ENCODE peak calls at places on chromosomes 5 and 9, in five cellular contexts. One of them, this sample, is unnamed.

GRCh38 chr5:76688836-76689235 is 27.1 kb upstream of the F2R start:
- DNase-seq in HCT116: no peak
- DNase-seq in HepG2: no peak
- DNase-seq in endothelial cell of umbilical vein: peak; percentile 53
- DNase-seq in uterus: no peak
- DNase-seq in this sample: no peak

GRCh38 chr9:79221084-79221483 is 350.7 kb upstream of the TLE4 start:
- DNase-seq in HepG2: no peak
- DNase-seq in HCT116: no peak
- DNase-seq in endothelial cell of umbilical vein: peak; percentile 8
- DNase-seq in uterus: no peak
- DNase-seq in this sample: peak; percentile 76

GRCh38 chr9:6566409-6567139 is 79.0 kb downstream of the GLDC start:
- DNase-seq in HepG2: no peak
- DNase-seq in uterus: no peak
- DNase-seq in HCT116: peak; percentile 95
- DNase-seq in endothelial cell of umbilical vein: peak; percentile 98
- DNase-seq in this sample: peak; percentile 74

GRCh38 chr5:55816342-55816741 is 34.8 kb upstream of the IL31RA start:
- DNase-seq in HepG2: no peak
- DNase-seq in endothelial cell of umbilical vein: no peak
- DNase-seq in HCT116: no peak
- DNase-seq in uterus: no peak
- DNase-seq in this sample: peak; percentile 25

GRCh38 chr5:88438006-88438405 is 169.4 kb upstream of the TMEM161B start:
- DNase-seq in HepG2: no peak
- DNase-seq in uterus: no peak
- DNase-seq in endothelial cell of umbilical vein: no peak
- DNase-seq in HCT116: peak; percentile 8
- DNase-seq in this sample: peak; percentile 15

GRCh38 chr5:151924564-151925395 is at the start of gene GLRA1:
- DNase-seq in HCT116: no peak
- DNase-seq in uterus: peak; percentile 15
- DNase-seq in endothelial cell of umbilical vein: peak; percentile 28
- DNase-seq in HepG2: peak; percentile 24
- DNase-seq in this sample: peak; percentile 27

GRCh38 chr5:83927140-83927733 is 206.6 kb upstream of the HAPLN1 start:
- DNase-seq in endothelial cell of umbilical vein: peak; percentile 75
- DNase-seq in HCT116: peak; percentile 57
- DNase-seq in HepG2: peak; percentile 41
- DNase-seq in uterus: peak; percentile 28
- DNase-seq in this sample: peak; percentile 18

GRCh38 chr9:33162721-33163311 is 4.3 kb downstream of the B4GALT1 start:
- DNase-seq in HepG2: peak; percentile 76
- DNase-seq in HCT116: no peak
- DNase-seq in uterus: peak; percentile 74
- DNase-seq in endothelial cell of umbilical vein: no peak
- DNase-seq in this sample: no peak

GRCh38 chr5:53130206-53130605 is 20.6 kb upstream of the MOCS2 start:
- DNase-seq in HCT116: no peak
- DNase-seq in uterus: no peak
- DNase-seq in endothelial cell of umbilical vein: no peak
- DNase-seq in HepG2: no peak
- DNase-seq in this sample: no peak

GRCh38 chr5:136642976-136643375 is 277.6 kb upstream of the TRPC7 start:
- DNase-seq in uterus: no peak
- DNase-seq in HCT116: no peak
- DNase-seq in HepG2: no peak
- DNase-seq in endothelial cell of umbilical vein: no peak
- DNase-seq in this sample: no peak

DNA sequence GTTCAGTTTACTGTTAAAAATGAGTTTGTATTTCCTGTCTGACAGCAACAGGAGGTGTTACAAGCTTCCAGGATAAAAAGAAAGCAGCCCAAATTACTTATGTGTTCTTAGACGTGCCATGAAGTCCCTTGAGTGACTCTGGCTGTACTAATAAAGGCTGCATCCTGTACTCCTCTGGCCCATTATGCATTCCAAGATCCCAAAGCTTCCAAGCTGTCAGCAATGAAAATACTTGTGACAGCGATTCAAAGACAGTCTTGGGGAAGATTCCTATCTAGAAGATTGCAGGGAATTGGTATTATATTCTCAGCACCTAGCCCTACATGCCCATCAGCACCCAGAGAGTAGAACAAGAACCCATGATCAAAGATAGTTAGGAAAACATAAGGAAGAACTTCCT is 281.6 kb upstream of the TRPC7 start:
- DNase-seq in uterus: no peak
- DNase-seq in HepG2: no peak
- DNase-seq in endothelial cell of umbilical vein: no peak
- DNase-seq in HCT116: no peak
- DNase-seq in this sample: no peak
- TF ChIP-seq POLR2A in uterus: no peak
- TF ChIP-seq POLR2A in HepG2: no peak
- TF ChIP-seq POLR2A in endothelial cell of umbilical vein: no peak
- TF ChIP-seq POLR2A in HCT116: no peak
- TF ChIP-seq POLR2A in this sample: no peak

GRCh38 chr5:149432861-149433462 is 53.9 kb upstream of the IL17B start:
- DNase-seq in endothelial cell of umbilical vein: no peak
- DNase-seq in HepG2: no peak
- DNase-seq in uterus: peak; percentile 70
- DNase-seq in HCT116: no peak
- DNase-seq in this sample: no peak

GRCh38 chr5:149432377-149432776 is 53.3 kb upstream of the IL17B start:
- DNase-seq in uterus: peak; percentile 68
- DNase-seq in HCT116: no peak
- DNase-seq in endothelial cell of umbilical vein: no peak
- DNase-seq in HepG2: no peak
- DNase-seq in this sample: no peak

GRCh38 chr5:149434162-149435014 is 55.3 kb upstream of the IL17B start:
- DNase-seq in HepG2: no peak
- DNase-seq in HCT116: no peak
- DNase-seq in endothelial cell of umbilical vein: peak; percentile 64
- DNase-seq in uterus: peak; percentile 74
- DNase-seq in this sample: peak; percentile 66

GRCh38 chr5:149435015-149435376 is 55.9 kb upstream of the IL17B start:
- DNase-seq in endothelial cell of umbilical vein: no peak
- DNase-seq in HepG2: no peak
- DNase-seq in HCT116: no peak
- DNase-seq in uterus: no peak
- DNase-seq in this sample: no peak

GRCh38 chr5:149433524-149434131 is 54.5 kb upstream of the IL17B start:
- DNase-seq in endothelial cell of umbilical vein: no peak
- DNase-seq in HCT116: no peak
- DNase-seq in uterus: peak; percentile 65
- DNase-seq in HepG2: no peak
- DNase-seq in this sample: no peak
- TF ChIP-seq POLR2A in endothelial cell of umbilical vein: no peak
- TF ChIP-seq POLR2A in HCT116: no peak
- TF ChIP-seq POLR2A in uterus: no peak
- TF ChIP-seq POLR2A in HepG2: no peak
- TF ChIP-seq POLR2A in this sample: no peak

DNA sequence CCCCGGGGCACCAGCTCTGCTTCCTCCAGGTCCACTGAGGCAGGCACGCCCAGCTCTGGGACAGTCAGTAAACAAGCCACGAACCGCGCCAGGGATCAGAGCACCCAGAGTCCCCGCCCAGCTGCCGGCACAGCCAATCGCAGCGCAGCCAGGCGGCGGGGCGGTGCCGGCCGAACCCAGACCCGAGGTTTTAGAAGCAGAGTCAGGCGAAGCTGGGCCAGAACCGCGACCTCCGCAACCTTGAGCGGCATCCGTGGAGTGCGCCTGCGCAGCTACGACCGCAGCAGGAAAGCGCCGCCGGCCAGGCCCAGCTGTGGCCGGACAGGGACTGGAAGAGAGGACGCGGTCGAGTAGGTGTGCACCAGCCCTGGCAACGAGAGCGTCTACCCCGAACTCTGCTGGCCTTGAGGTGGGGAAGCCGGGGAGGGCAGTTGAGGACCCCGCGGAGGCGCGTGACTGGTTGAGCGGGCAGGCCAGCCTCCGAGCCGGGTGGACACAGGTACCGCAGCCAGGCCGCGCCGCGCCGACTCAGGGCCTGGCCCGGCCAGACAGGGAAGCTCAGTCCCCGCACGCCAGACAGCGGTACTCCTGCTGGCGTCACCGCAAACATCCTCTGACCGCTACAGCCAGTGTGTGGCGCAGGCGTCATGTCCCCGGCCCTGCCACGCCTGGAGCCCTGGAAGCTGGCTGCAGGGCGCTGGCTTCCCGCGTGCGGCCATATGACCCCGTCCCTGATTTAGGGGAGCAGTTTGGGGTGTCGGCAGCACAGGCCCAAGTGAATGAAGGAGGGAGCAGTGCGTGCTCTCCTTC is at the start of gene CTSL:
- DNase-seq in uterus: peak; percentile 96
- DNase-seq in endothelial cell of umbilical vein: peak; percentile 80
- DNase-seq in HCT116: peak; percentile 59
- DNase-seq in HepG2: peak; percentile 76
- DNase-seq in this sample: peak; percentile 93
- TF ChIP-seq POLR2A in uterus: peak; percentile 90
- TF ChIP-seq POLR2A in endothelial cell of umbilical vein: peak; percentile 92
- TF ChIP-seq POLR2A in HCT116: peak; percentile 86
- TF ChIP-seq POLR2A in HepG2: peak; percentile 89
- TF ChIP-seq POLR2A in this sample: peak; percentile 93

GRCh38 chr5:134989291-134989830 is 21.7 kb downstream of the CATSPER3 start:
- DNase-seq in HepG2: no peak
- DNase-seq in uterus: no peak
- DNase-seq in HCT116: no peak
- DNase-seq in endothelial cell of umbilical vein: no peak
- DNase-seq in this sample: no peak

GRCh38 chr5:134995850-134996402 is 28.2 kb downstream of the CATSPER3 start:
- DNase-seq in uterus: no peak
- DNase-seq in endothelial cell of umbilical vein: no peak
- DNase-seq in HepG2: no peak
- DNase-seq in HCT116: no peak
- DNase-seq in this sample: no peak

GRCh38 chr5:134993161-134993560 is 25.5 kb downstream of the CATSPER3 start:
- DNase-seq in uterus: no peak
- DNase-seq in endothelial cell of umbilical vein: no peak
- DNase-seq in HepG2: no peak
- DNase-seq in HCT116: no peak
- DNase-seq in this sample: no peak

GRCh38 chr5:134994560-134995156 is 27.0 kb downstream of the CATSPER3 start:
- DNase-seq in HCT116: no peak
- DNase-seq in HepG2: no peak
- DNase-seq in uterus: no peak
- DNase-seq in endothelial cell of umbilical vein: no peak
- DNase-seq in this sample: no peak

GRCh38 chr5:134992148-134992547 is 24.4 kb downstream of the CATSPER3 start:
- DNase-seq in uterus: no peak
- DNase-seq in HepG2: no peak
- DNase-seq in HCT116: no peak
- DNase-seq in endothelial cell of umbilical vein: no peak
- DNase-seq in this sample: no peak
- TF ChIP-seq POLR2A in uterus: no peak
- TF ChIP-seq POLR2A in HepG2: no peak
- TF ChIP-seq POLR2A in HCT116: no peak
- TF ChIP-seq POLR2A in endothelial cell of umbilical vein: no peak
- TF ChIP-seq POLR2A in this sample: no peak

DNA sequence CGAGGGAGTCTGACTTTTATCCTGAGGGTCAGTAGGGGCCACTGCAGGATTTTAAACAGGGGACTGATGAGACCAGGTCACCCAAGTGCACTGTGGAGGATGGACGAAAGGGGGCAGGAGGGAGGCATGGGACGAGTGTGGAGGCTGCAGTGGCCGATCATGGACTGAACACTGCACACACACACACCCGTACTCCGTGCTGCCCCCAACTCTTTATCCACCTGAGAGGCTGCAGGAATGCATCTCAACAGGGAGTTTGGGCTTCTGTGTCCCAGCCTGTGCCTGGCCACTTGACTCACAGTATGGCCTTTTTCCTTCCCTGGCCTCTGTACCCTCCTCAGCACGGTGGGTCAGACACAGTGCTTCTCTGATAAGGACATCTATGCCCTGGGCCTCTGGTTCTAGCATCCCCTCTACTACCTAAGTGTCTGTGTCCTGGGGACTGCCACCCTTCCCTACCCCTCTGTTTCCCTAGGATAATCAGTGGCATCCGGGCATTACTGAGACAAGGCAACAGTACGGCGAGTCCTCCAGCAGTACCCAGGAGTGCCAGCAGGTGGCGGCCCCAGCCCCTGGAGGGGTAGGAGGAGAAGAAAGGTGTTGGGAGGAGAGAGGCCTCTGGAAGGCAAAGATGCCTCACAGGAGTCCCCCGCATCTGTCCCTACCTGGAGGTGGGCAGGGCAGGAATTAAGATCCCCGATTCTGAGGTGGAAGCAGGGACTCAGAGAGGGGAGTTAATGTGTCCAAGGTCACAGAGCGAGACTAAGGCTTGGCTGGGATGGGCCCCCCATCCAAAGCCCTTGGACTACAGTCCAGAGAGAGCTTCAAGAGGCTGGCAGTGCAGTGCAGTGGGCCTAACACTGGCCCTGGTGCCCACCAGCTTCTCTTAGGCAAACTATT is 5.1 kb upstream of the CDX1 start:
- DNase-seq in uterus: peak; percentile 89
- DNase-seq in HepG2: peak; percentile 69
- DNase-seq in endothelial cell of umbilical vein: peak; percentile 59
- DNase-seq in HCT116: peak; percentile 63
- DNase-seq in this sample: peak; percentile 86
- TF ChIP-seq POLR2A in uterus: no peak
- TF ChIP-seq POLR2A in HepG2: no peak
- TF ChIP-seq POLR2A in endothelial cell of umbilical vein: no peak
- TF ChIP-seq POLR2A in HCT116: no peak
- TF ChIP-seq POLR2A in this sample: no peak

DNA sequence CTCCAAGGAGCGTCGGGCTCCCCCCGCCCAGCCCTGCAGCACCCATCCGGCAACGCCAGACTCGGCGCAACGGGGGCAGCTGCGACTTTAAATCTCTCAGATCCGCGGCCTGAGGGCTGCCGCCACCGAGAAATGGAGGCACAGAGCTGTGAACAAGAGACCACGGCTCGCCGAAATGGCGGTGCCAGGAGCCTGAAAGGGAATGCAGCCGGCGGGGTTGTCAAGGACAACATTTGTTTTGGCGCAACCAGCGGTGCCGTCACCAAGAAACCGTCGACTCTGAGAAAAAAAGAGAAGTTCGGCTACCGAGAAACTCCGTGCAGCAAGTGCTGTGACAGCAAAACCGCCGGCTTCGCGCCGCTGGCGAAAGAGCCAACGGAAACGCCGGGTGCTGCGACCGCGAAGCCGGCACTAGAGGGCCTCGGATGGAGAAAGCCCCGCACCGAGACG is 2.1 kb upstream of the ANXA2R start:
- DNase-seq in HCT116: peak; percentile 43
- DNase-seq in endothelial cell of umbilical vein: no peak
- DNase-seq in uterus: peak; percentile 71
- DNase-seq in HepG2: peak; percentile 47
- DNase-seq in this sample: no peak
- TF ChIP-seq POLR2A in HCT116: no peak
- TF ChIP-seq POLR2A in endothelial cell of umbilical vein: no peak
- TF ChIP-seq POLR2A in uterus: no peak
- TF ChIP-seq POLR2A in HepG2: no peak
- TF ChIP-seq POLR2A in this sample: no peak